ENCODE peak calls at places on chromosomes 2 and 18, in ten cellular contexts. One of them, this sample, is unnamed.

GRCh38 chr2:221350621-221351020 is 221.5 kb downstream of the EPHA4 start:
- DNase-seq in activated T-helper 1 cell treated with anti-CD3 and anti-CD28 coated beads, Interleukin-12 subunit alpha, Interleukin-12 subunit beta, Interleukin-2, Interleukin-4 antibody, amounts not matched to agents 30 ng/mL and 10 ng/mL and 1 ng/mL, durations not matched to agents 14 hours and 24 hours and 36 hours: no peak
- DNase-seq in Kasumi-1: no peak
- DNase-seq in iPS-NIHi11: no peak
- DNase-seq in NCI-H1105: no peak
- DNase-seq in posterior vena cava: no peak
- DNase-seq in HT1080: no peak
- DNase-seq in GM04504: no peak
- DNase-seq in GM10248: no peak
- DNase-seq in Calu3: no peak
- DNase-seq in this sample: no peak

GRCh38 chr2:235594041-235594440 is 100.2 kb downstream of the AGAP1 start:
- DNase-seq in activated T-helper 1 cell treated with anti-CD3 and anti-CD28 coated beads, Interleukin-12 subunit alpha, Interleukin-12 subunit beta, Interleukin-2, Interleukin-4 antibody, amounts not matched to agents 30 ng/mL and 10 ng/mL and 1 ng/mL, durations not matched to agents 14 hours and 24 hours and 36 hours: no peak
- DNase-seq in Kasumi-1: peak
- DNase-seq in iPS-NIHi11: peak
- DNase-seq in NCI-H1105: peak
- DNase-seq in posterior vena cava: no peak
- DNase-seq in HT1080: peak
- DNase-seq in GM04504: no peak
- DNase-seq in GM10248: peak
- DNase-seq in Calu3: peak
- DNase-seq in this sample: no peak

GRCh38 chr2:240387669-240388358 is 47.6 kb upstream of the GPC1 start:
- DNase-seq in activated T-helper 1 cell treated with anti-CD3 and anti-CD28 coated beads, Interleukin-12 subunit alpha, Interleukin-12 subunit beta, Interleukin-2, Interleukin-4 antibody, amounts not matched to agents 30 ng/mL and 10 ng/mL and 1 ng/mL, durations not matched to agents 14 hours and 24 hours and 36 hours: no peak
- DNase-seq in Kasumi-1: no peak
- DNase-seq in iPS-NIHi11: no peak
- DNase-seq in NCI-H1105: no peak
- DNase-seq in posterior vena cava: peak
- DNase-seq in HT1080: peak
- DNase-seq in GM04504: peak
- DNase-seq in GM10248: no peak
- DNase-seq in Calu3: peak
- DNase-seq in this sample: no peak

GRCh38 chr2:76713312-76713711 is 808.9 kb downstream of the LRRTM4 start:
- DNase-seq in activated T-helper 1 cell treated with anti-CD3 and anti-CD28 coated beads, Interleukin-12 subunit alpha, Interleukin-12 subunit beta, Interleukin-2, Interleukin-4 antibody, amounts not matched to agents 30 ng/mL and 10 ng/mL and 1 ng/mL, durations not matched to agents 14 hours and 24 hours and 36 hours: no peak
- DNase-seq in Kasumi-1: no peak
- DNase-seq in iPS-NIHi11: no peak
- DNase-seq in NCI-H1105: no peak
- DNase-seq in posterior vena cava: no peak
- DNase-seq in HT1080: no peak
- DNase-seq in GM04504: no peak
- DNase-seq in GM10248: no peak
- DNase-seq in Calu3: no peak
- DNase-seq in this sample: no peak

GRCh38 chr18:26135563-26135962 is 1.9 kb downstream of the PSMA8 start:
- DNase-seq in activated T-helper 1 cell treated with anti-CD3 and anti-CD28 coated beads, Interleukin-12 subunit alpha, Interleukin-12 subunit beta, Interleukin-2, Interleukin-4 antibody, amounts not matched to agents 30 ng/mL and 10 ng/mL and 1 ng/mL, durations not matched to agents 14 hours and 24 hours and 36 hours: no peak
- DNase-seq in Kasumi-1: no peak
- DNase-seq in iPS-NIHi11: no peak
- DNase-seq in NCI-H1105: no peak
- DNase-seq in posterior vena cava: no peak
- DNase-seq in HT1080: no peak
- DNase-seq in GM04504: no peak
- DNase-seq in GM10248: no peak
- DNase-seq in Calu3: no peak
- DNase-seq in this sample: no peak

GRCh38 chr2:149420053-149420963 is 89.9 kb downstream of the LYPD6 start:
- DNase-seq in activated T-helper 1 cell treated with anti-CD3 and anti-CD28 coated beads, Interleukin-12 subunit alpha, Interleukin-12 subunit beta, Interleukin-2, Interleukin-4 antibody, amounts not matched to agents 30 ng/mL and 10 ng/mL and 1 ng/mL, durations not matched to agents 14 hours and 24 hours and 36 hours: no peak
- DNase-seq in Kasumi-1: no peak
- DNase-seq in iPS-NIHi11: no peak
- DNase-seq in NCI-H1105: no peak
- DNase-seq in posterior vena cava: no peak
- DNase-seq in HT1080: no peak
- DNase-seq in GM04504: no peak
- DNase-seq in GM10248: no peak
- DNase-seq in Calu3: no peak
- DNase-seq in this sample: no peak

GRCh38 chr2:112876257-112876970 is 34.6 kb upstream of the IL37 start:
- DNase-seq in activated T-helper 1 cell treated with anti-CD3 and anti-CD28 coated beads, Interleukin-12 subunit alpha, Interleukin-12 subunit beta, Interleukin-2, Interleukin-4 antibody, amounts not matched to agents 30 ng/mL and 10 ng/mL and 1 ng/mL, durations not matched to agents 14 hours and 24 hours and 36 hours: no peak
- DNase-seq in Kasumi-1: no peak
- DNase-seq in iPS-NIHi11: no peak
- DNase-seq in NCI-H1105: no peak
- DNase-seq in posterior vena cava: no peak
- DNase-seq in HT1080: no peak
- DNase-seq in GM04504: no peak
- DNase-seq in GM10248: no peak
- DNase-seq in Calu3: no peak
- DNase-seq in this sample: no peak

GRCh38 chr2:239236808-239237205 is 164.0 kb downstream of the HDAC4 start:
- DNase-seq in activated T-helper 1 cell treated with anti-CD3 and anti-CD28 coated beads, Interleukin-12 subunit alpha, Interleukin-12 subunit beta, Interleukin-2, Interleukin-4 antibody, amounts not matched to agents 30 ng/mL and 10 ng/mL and 1 ng/mL, durations not matched to agents 14 hours and 24 hours and 36 hours: no peak
- DNase-seq in Kasumi-1: peak
- DNase-seq in iPS-NIHi11: no peak
- DNase-seq in NCI-H1105: no peak
- DNase-seq in posterior vena cava: no peak
- DNase-seq in HT1080: no peak
- DNase-seq in GM04504: no peak
- DNase-seq in GM10248: no peak
- DNase-seq in Calu3: no peak
- DNase-seq in this sample: no peak

GRCh38 chr18:76252880-76253279 is 242.2 kb downstream of the ZNF516 start:
- DNase-seq in activated T-helper 1 cell treated with anti-CD3 and anti-CD28 coated beads, Interleukin-12 subunit alpha, Interleukin-12 subunit beta, Interleukin-2, Interleukin-4 antibody, amounts not matched to agents 30 ng/mL and 10 ng/mL and 1 ng/mL, durations not matched to agents 14 hours and 24 hours and 36 hours: no peak
- DNase-seq in Kasumi-1: peak
- DNase-seq in iPS-NIHi11: peak
- DNase-seq in NCI-H1105: no peak
- DNase-seq in posterior vena cava: no peak
- DNase-seq in HT1080: no peak
- DNase-seq in GM04504: no peak
- DNase-seq in GM10248: no peak
- DNase-seq in Calu3: no peak
- DNase-seq in this sample: no peak

GRCh38 chr18:79884296-79884962 is 67.0 kb downstream of the SLC66A2 start:
- DNase-seq in activated T-helper 1 cell treated with anti-CD3 and anti-CD28 coated beads, Interleukin-12 subunit alpha, Interleukin-12 subunit beta, Interleukin-2, Interleukin-4 antibody, amounts not matched to agents 30 ng/mL and 10 ng/mL and 1 ng/mL, durations not matched to agents 14 hours and 24 hours and 36 hours: no peak
- DNase-seq in Kasumi-1: no peak
- DNase-seq in iPS-NIHi11: no peak
- DNase-seq in NCI-H1105: no peak
- DNase-seq in posterior vena cava: no peak
- DNase-seq in HT1080: no peak
- DNase-seq in GM04504: no peak
- DNase-seq in GM10248: no peak
- DNase-seq in Calu3: no peak
- DNase-seq in this sample: no peak

GRCh38 chr18:71443726-71444480 is 1100.2 kb downstream of the CBLN2 start:
- DNase-seq in activated T-helper 1 cell treated with anti-CD3 and anti-CD28 coated beads, Interleukin-12 subunit alpha, Interleukin-12 subunit beta, Interleukin-2, Interleukin-4 antibody, amounts not matched to agents 30 ng/mL and 10 ng/mL and 1 ng/mL, durations not matched to agents 14 hours and 24 hours and 36 hours: no peak
- DNase-seq in Kasumi-1: no peak
- DNase-seq in iPS-NIHi11: no peak
- DNase-seq in NCI-H1105: no peak
- DNase-seq in posterior vena cava: no peak
- DNase-seq in HT1080: peak
- DNase-seq in GM04504: no peak
- DNase-seq in GM10248: no peak
- DNase-seq in Calu3: no peak
- DNase-seq in this sample: no peak

GRCh38 chr18:77811510-77811909 is 561.9 kb downstream of the GALR1 start:
- DNase-seq in activated T-helper 1 cell treated with anti-CD3 and anti-CD28 coated beads, Interleukin-12 subunit alpha, Interleukin-12 subunit beta, Interleukin-2, Interleukin-4 antibody, amounts not matched to agents 30 ng/mL and 10 ng/mL and 1 ng/mL, durations not matched to agents 14 hours and 24 hours and 36 hours: no peak
- DNase-seq in Kasumi-1: no peak
- DNase-seq in iPS-NIHi11: no peak
- DNase-seq in NCI-H1105: peak
- DNase-seq in posterior vena cava: no peak
- DNase-seq in HT1080: peak
- DNase-seq in GM04504: no peak
- DNase-seq in GM10248: no peak
- DNase-seq in Calu3: no peak
- DNase-seq in this sample: no peak

GRCh38 chr2:41032715-41033114 is 580.8 kb upstream of the SLC8A1 start:
- DNase-seq in activated T-helper 1 cell treated with anti-CD3 and anti-CD28 coated beads, Interleukin-12 subunit alpha, Interleukin-12 subunit beta, Interleukin-2, Interleukin-4 antibody, amounts not matched to agents 30 ng/mL and 10 ng/mL and 1 ng/mL, durations not matched to agents 14 hours and 24 hours and 36 hours: no peak
- DNase-seq in Kasumi-1: no peak
- DNase-seq in iPS-NIHi11: no peak
- DNase-seq in NCI-H1105: no peak
- DNase-seq in posterior vena cava: no peak
- DNase-seq in HT1080: no peak
- DNase-seq in GM04504: no peak
- DNase-seq in GM10248: no peak
- DNase-seq in Calu3: no peak
- DNase-seq in this sample: no peak

GRCh38 chr2:224062481-224063307 is 23.6 kb upstream of the SERPINE2 start:
- DNase-seq in activated T-helper 1 cell treated with anti-CD3 and anti-CD28 coated beads, Interleukin-12 subunit alpha, Interleukin-12 subunit beta, Interleukin-2, Interleukin-4 antibody, amounts not matched to agents 30 ng/mL and 10 ng/mL and 1 ng/mL, durations not matched to agents 14 hours and 24 hours and 36 hours: no peak
- DNase-seq in Kasumi-1: no peak
- DNase-seq in iPS-NIHi11: no peak
- DNase-seq in NCI-H1105: no peak
- DNase-seq in posterior vena cava: no peak
- DNase-seq in HT1080: no peak
- DNase-seq in GM04504: no peak
- DNase-seq in GM10248: no peak
- DNase-seq in Calu3: no peak
- DNase-seq in this sample: no peak

GRCh38 chr2:39541011-39541930 is 104.2 kb upstream of the MAP4K3 start:
- DNase-seq in activated T-helper 1 cell treated with anti-CD3 and anti-CD28 coated beads, Interleukin-12 subunit alpha, Interleukin-12 subunit beta, Interleukin-2, Interleukin-4 antibody, amounts not matched to agents 30 ng/mL and 10 ng/mL and 1 ng/mL, durations not matched to agents 14 hours and 24 hours and 36 hours: no peak
- DNase-seq in Kasumi-1: no peak
- DNase-seq in iPS-NIHi11: no peak
- DNase-seq in NCI-H1105: no peak
- DNase-seq in posterior vena cava: no peak
- DNase-seq in HT1080: no peak
- DNase-seq in GM04504: no peak
- DNase-seq in GM10248: no peak
- DNase-seq in Calu3: no peak
- DNase-seq in this sample: no peak

GRCh38 chr18:24157855-24158254 is 19.0 kb downstream of the CABYR start:
- DNase-seq in activated T-helper 1 cell treated with anti-CD3 and anti-CD28 coated beads, Interleukin-12 subunit alpha, Interleukin-12 subunit beta, Interleukin-2, Interleukin-4 antibody, amounts not matched to agents 30 ng/mL and 10 ng/mL and 1 ng/mL, durations not matched to agents 14 hours and 24 hours and 36 hours: no peak
- DNase-seq in Kasumi-1: no peak
- DNase-seq in iPS-NIHi11: no peak
- DNase-seq in NCI-H1105: no peak
- DNase-seq in posterior vena cava: no peak
- DNase-seq in HT1080: no peak
- DNase-seq in GM04504: no peak
- DNase-seq in GM10248: no peak
- DNase-seq in Calu3: no peak
- DNase-seq in this sample: no peak

GRCh38 chr2:179264238-179265081 is at the start of gene SESTD1:
- DNase-seq in activated T-helper 1 cell treated with anti-CD3 and anti-CD28 coated beads, Interleukin-12 subunit alpha, Interleukin-12 subunit beta, Interleukin-2, Interleukin-4 antibody, amounts not matched to agents 30 ng/mL and 10 ng/mL and 1 ng/mL, durations not matched to agents 14 hours and 24 hours and 36 hours: peak
- DNase-seq in Kasumi-1: peak
- DNase-seq in iPS-NIHi11: peak
- DNase-seq in NCI-H1105: peak
- DNase-seq in posterior vena cava: peak
- DNase-seq in HT1080: peak
- DNase-seq in GM04504: peak
- DNase-seq in GM10248: peak
- DNase-seq in Calu3: peak
- DNase-seq in this sample: peak

GRCh38 chr18:44599409-44599808 is 81.3 kb upstream of the SETBP1 start:
- DNase-seq in activated T-helper 1 cell treated with anti-CD3 and anti-CD28 coated beads, Interleukin-12 subunit alpha, Interleukin-12 subunit beta, Interleukin-2, Interleukin-4 antibody, amounts not matched to agents 30 ng/mL and 10 ng/mL and 1 ng/mL, durations not matched to agents 14 hours and 24 hours and 36 hours: no peak
- DNase-seq in Kasumi-1: no peak
- DNase-seq in iPS-NIHi11: no peak
- DNase-seq in NCI-H1105: no peak
- DNase-seq in posterior vena cava: no peak
- DNase-seq in HT1080: peak
- DNase-seq in GM04504: no peak
- DNase-seq in GM10248: no peak
- DNase-seq in Calu3: no peak
- DNase-seq in this sample: no peak

GRCh38 chr2:191318037-191318728 is 73.0 kb downstream of the MYO1B start:
- DNase-seq in activated T-helper 1 cell treated with anti-CD3 and anti-CD28 coated beads, Interleukin-12 subunit alpha, Interleukin-12 subunit beta, Interleukin-2, Interleukin-4 antibody, amounts not matched to agents 30 ng/mL and 10 ng/mL and 1 ng/mL, durations not matched to agents 14 hours and 24 hours and 36 hours: no peak
- DNase-seq in Kasumi-1: no peak
- DNase-seq in iPS-NIHi11: no peak
- DNase-seq in NCI-H1105: no peak
- DNase-seq in posterior vena cava: no peak
- DNase-seq in HT1080: peak
- DNase-seq in GM04504: no peak
- DNase-seq in GM10248: no peak
- DNase-seq in Calu3: no peak
- DNase-seq in this sample: no peak

GRCh38 chr2:155689791-155690190 is 642.7 kb downstream of the NR4A2 start:
- DNase-seq in activated T-helper 1 cell treated with anti-CD3 and anti-CD28 coated beads, Interleukin-12 subunit alpha, Interleukin-12 subunit beta, Interleukin-2, Interleukin-4 antibody, amounts not matched to agents 30 ng/mL and 10 ng/mL and 1 ng/mL, durations not matched to agents 14 hours and 24 hours and 36 hours: no peak
- DNase-seq in Kasumi-1: no peak
- DNase-seq in iPS-NIHi11: no peak
- DNase-seq in NCI-H1105: no peak
- DNase-seq in posterior vena cava: no peak
- DNase-seq in HT1080: no peak
- DNase-seq in GM04504: no peak
- DNase-seq in GM10248: no peak
- DNase-seq in Calu3: no peak
- DNase-seq in this sample: no peak

GRCh38 chr2:126527836-126528490 is 128.0 kb upstream of the GYPC start:
- DNase-seq in activated T-helper 1 cell treated with anti-CD3 and anti-CD28 coated beads, Interleukin-12 subunit alpha, Interleukin-12 subunit beta, Interleukin-2, Interleukin-4 antibody, amounts not matched to agents 30 ng/mL and 10 ng/mL and 1 ng/mL, durations not matched to agents 14 hours and 24 hours and 36 hours: peak
- DNase-seq in Kasumi-1: peak
- DNase-seq in iPS-NIHi11: peak
- DNase-seq in NCI-H1105: no peak
- DNase-seq in posterior vena cava: no peak
- DNase-seq in HT1080: peak
- DNase-seq in GM04504: peak
- DNase-seq in GM10248: peak
- DNase-seq in Calu3: peak
- DNase-seq in this sample: peak